ENCODE peak calls at places on chromosomes 3 and 15, in five cellular contexts. U is endothelial cell of umbilical vein, L is GM23338, I is HCT116, F is K562. Q is an unnamed sample.
A peak's percentile ranks its signal among the peaks of the same experiment; 100 is the strongest.

GRCh38 chr3:170410428-170411029 is 8.1 kb upstream of the CLDN11 start:
- DNase-seq in I (peak; percentile 18), L (peak; percentile 39), F (peak; percentile 34), U (peak; percentile 50), Q (peak; percentile 10)

GRCh38 chr3:77902675-77903074 is 862.8 kb downstream of the ROBO2 start:
- DNase-seq in F (no peak), I (no peak), L (no peak), U (no peak), Q (no peak)

GRCh38 chr3:128226794-128227399 is 73.6 kb downstream of the EEFSEC start:
- DNase-seq in U (peak; percentile 59), L (peak; percentile 71), F (peak; percentile 78), I (peak; percentile 10), Q (no peak)

GRCh38 chr3:131795382-131796085 is 239.3 kb downstream of the CPNE4 start:
- DNase-seq in F (peak; percentile 41), I (no peak), U (no peak), L (no peak), Q (no peak)

GRCh38 chr15:37824717-37825382 is 109.6 kb upstream of the TMCO5A start:
- DNase-seq in F (peak; percentile 7), U (peak; percentile 15), L (no peak), I (peak; percentile 21), Q (no peak)

GRCh38 chr15:68782589-68783161 is 38.0 kb downstream of the ANP32A start:
- DNase-seq in I (no peak), U (no peak), F (no peak), L (no peak), Q (no peak)

GRCh38 chr3:2535206-2535605 is 436.5 kb downstream of the CNTN4 start:
- DNase-seq in L (no peak), I (no peak), F (no peak), U (no peak), Q (no peak)

GRCh38 chr3:23075478-23075877 is 127.6 kb upstream of the UBE2E2 start:
- DNase-seq in I (no peak), U (no peak), F (no peak), L (no peak), Q (no peak)

GRCh38 chr3:147651107-147651506 is 241.9 kb downstream of the ZIC1 start:
- DNase-seq in U (no peak), F (no peak), I (no peak), L (no peak), Q (no peak)

GRCh38 chr3:102480139-102480538 is 45.3 kb downstream of the ZPLD1 start:
- DNase-seq in F (no peak), L (no peak), I (no peak), U (no peak), Q (no peak)

GRCh38 chr15:51758645-51759044 is 7.2 kb downstream of the TMOD2 start:
- DNase-seq in F (no peak), U (no peak), I (no peak), L (no peak), Q (no peak)

GRCh38 chr3:149554826-149555225 is 80.3 kb downstream of the TM4SF4 start:
- DNase-seq in F (no peak), I (peak; percentile 49), L (no peak), U (peak; percentile 99), Q (no peak)
- TF ChIP-seq POLR2AphosphoS5 in F (no peak), I (no peak), L (no peak), U (peak; percentile 40), Q (no peak)

DNA sequence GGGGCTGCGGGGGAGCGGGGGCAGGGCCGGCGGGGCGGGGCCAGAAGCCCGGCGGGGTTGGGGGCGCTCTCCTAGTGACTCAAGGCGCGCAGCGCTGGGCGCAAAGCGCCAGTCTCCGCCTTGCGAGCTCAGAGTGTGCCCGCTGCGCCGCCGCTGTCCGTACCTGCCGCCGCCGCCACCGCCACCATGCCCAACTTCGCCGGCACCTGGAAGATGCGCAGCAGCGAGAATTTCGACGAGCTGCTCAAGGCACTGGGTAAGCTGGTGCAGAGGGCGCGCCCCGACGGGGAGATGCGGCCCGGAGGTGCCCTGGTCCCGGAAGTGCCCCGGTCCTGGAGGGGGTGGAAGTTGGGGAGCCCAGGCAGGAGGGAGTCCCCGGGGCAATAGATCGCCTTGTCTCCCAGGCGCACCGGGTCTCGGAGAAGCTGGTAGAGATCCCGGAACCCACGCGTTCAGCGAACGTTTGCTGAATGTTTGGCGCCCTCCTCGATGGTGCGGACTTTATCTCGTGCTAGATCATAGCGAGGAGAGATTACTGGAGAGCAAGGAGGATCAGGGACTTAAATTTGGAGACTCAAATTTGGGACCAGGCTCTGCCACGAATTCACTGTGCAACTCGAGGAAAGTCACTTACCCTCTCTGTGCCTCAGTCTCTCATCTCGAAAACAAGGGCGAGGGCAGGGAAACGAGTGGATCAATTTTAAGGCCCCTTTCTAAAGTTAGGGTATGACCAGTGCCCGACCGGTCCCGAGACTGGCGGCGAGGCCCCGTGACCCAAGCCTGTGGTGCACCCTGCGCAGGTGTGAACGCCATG is at the start of gene CRABP1:
- DNase-seq in U (no peak), I (no peak), F (no peak), L (peak; percentile 86), Q (no peak)
- TF ChIP-seq EZH2 in U (no peak), I (no peak), F (no peak), L (no peak), Q (no peak)

GRCh38 chr15:100216177-100216576 is 125.6 kb downstream of the ADAMTS17 start:
- DNase-seq in F (no peak), U (no peak), I (no peak), L (no peak), Q (no peak)
- TF ChIP-seq POLR2AphosphoS5 in F (no peak), U (no peak), I (no peak), L (no peak), Q (no peak)

GRCh38 chr3:169146112-169146665 is 517.3 kb downstream of the MECOM start:
- DNase-seq in F (peak; percentile 79), I (no peak), L (peak; percentile 74), U (peak; percentile 80), Q (no peak)
- TF ChIP-seq EZH2 in F (no peak), I (peak; percentile 98), L (peak; percentile 68), U (no peak), Q (no peak)

GRCh38 chr3:80549173-80549572 is 781.4 kb upstream of the ROBO1 start:
- DNase-seq in L (no peak), F (no peak), U (no peak), I (no peak), Q (no peak)

GRCh38 chr3:80556728-80557127 is 788.9 kb upstream of the ROBO1 start:
- DNase-seq in I (no peak), L (no peak), U (no peak), F (no peak), Q (no peak)

GRCh38 chr3:80554304-80554703 is 786.5 kb upstream of the ROBO1 start:
- DNase-seq in I (no peak), L (no peak), U (no peak), F (no peak), Q (no peak)

GRCh38 chr3:80550154-80550553 is 782.4 kb upstream of the ROBO1 start:
- DNase-seq in I (no peak), F (no peak), U (no peak), L (no peak), Q (peak; percentile 12)

GRCh38 chr3:80553211-80553610 is 785.4 kb upstream of the ROBO1 start:
- DNase-seq in U (no peak), L (no peak), F (no peak), I (no peak), Q (no peak)
- TF ChIP-seq POLR2AphosphoS5 in U (no peak), L (no peak), F (no peak), I (no peak), Q (no peak)

DNA sequence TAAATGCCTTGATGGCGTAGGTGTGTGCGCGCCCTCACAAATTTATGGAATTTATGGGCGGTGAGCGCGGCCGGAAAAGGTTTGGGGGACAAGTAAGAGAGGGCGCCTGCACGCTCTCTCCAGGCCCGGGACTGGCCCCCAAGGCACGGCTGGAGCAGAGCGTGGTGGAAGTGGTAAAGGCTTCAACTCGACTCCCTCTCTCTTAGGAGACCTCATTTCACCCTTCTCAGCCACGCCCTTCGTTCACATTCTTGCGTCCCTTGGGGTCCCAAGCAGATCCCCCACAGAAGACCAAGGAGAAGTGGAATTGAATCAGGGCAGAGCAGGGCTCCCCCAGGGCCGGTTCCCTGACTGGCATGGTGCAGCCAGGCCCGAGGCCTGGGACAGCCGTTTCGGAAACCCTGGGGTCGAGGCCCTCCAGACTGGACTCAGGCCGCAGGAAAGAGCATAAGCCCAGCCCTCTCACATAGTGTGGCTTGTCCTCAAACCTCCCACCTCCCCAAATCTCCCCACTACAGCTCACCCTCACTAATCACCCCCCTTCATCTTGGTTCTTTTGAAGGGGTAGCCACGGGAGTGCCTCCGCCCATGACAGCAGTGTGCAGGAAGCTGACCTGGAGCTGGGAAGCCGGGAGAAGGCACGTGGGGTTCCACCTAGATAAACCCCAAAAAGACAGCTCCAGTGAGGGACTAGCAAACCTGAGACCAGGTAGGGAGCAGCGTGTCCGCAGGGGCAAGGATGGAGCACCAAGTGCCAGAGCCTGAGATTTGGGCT is 75.6 kb upstream of the POLG start:
- DNase-seq in I (no peak), U (no peak), F (no peak), L (no peak), Q (no peak)
- TF ChIP-seq EZH2 in I (no peak), U (no peak), F (no peak), L (peak; percentile 70), Q (no peak)

DNA sequence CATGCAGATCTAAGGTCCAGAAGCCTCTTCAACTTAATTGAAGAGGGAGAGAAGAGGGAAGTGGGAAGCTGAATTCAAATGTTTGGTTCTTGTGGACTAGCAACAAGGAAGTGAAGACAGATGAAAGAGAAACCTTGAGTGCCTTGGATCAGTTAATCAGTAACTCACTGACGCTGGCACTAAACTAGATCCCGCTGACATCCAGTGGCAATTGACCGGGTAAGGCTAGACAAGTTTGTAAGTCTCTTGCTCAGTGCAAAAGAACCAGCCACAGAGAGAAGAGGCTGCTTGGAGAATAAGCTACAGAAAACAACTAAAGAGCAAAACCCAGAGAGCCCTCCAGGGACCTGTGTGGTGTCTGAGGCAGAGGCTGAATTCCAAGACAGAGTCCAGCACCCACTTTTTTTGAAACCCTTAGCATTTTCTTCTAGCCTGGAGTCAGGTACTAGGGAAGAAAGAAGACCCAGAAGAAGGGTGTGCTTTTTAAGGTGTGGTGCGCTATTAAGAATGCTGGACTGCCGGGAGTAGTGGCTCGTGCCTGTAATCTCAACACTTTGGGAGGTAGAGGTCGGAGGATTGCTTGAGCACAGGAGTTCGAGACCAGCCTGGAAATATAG is 6.9 kb downstream of the PLCH1 start:
- DNase-seq in U (no peak), I (peak; percentile 75), L (peak; percentile 13), F (no peak), Q (no peak)
- TF ChIP-seq POLR2AphosphoS5 in U (no peak), I (peak; percentile 20), L (no peak), F (no peak), Q (no peak)